ENCODE peak calls at places on chromosomes 4 and X, in six cellular contexts. Z is adrenal gland; L is cardiac muscle cell; O is astrocyte; S is CD4-positive, CD25-positive, alpha-beta regulatory T cell; H is aorta. N is an unnamed sample. For H3K4me1, the result is how much of the 10 kb centered on the place peaks cover.

GRCh38 chr4:11748169-11748872 is 319.6 kb upstream of the HS3ST1 start:
- DNase-seq in S (no peak), H (no peak), O (peak), Z (peak), L (no peak), N (no peak)

GRCh38 chrX:104195489-104196084 is 29.3 kb downstream of the FAM199X start:
- DNase-seq in S (peak), O (no peak), Z (no peak), L (peak), H (no peak), N (no peak)

GRCh38 chr4:108165601-108166000 is 3.1 kb downstream of the LEF1 start:
- DNase-seq in H (no peak), S (peak), O (no peak), L (no peak), Z (no peak), N (no peak)

GRCh38 chr4:85829276-85830051 is 354.5 kb downstream of the ARHGAP24 start:
- DNase-seq in S (no peak), Z (no peak), O (peak), L (no peak), H (no peak), N (no peak)

GRCh38 chrX:133726211-133726630 is 259.2 kb downstream of the GPC3 start:
- DNase-seq in S (no peak), L (no peak), H (no peak), O (peak), Z (no peak), N (no peak)

GRCh38 chr4:8871417-8872401 is at the start of gene HMX1:
- DNase-seq in Z (no peak), O (no peak), L (peak), H (no peak), S (no peak), N (no peak)

GRCh38 chr4:23068756-23069155 is 376.0 kb downstream of the GBA3 start:
- DNase-seq in L (no peak), Z (no peak), O (no peak), S (no peak), H (no peak), N (no peak)

GRCh38 chrX:41010188-41010846 is 74.9 kb upstream of the USP9X start:
- DNase-seq in Z (peak), S (peak), O (peak), L (peak), H (peak), N (peak)

GRCh38 chrX:7334253-7334935 is 186.4 kb upstream of the PUDP start:
- DNase-seq in S (no peak), Z (no peak), O (peak), H (no peak), L (no peak), N (no peak)

GRCh38 chr4:117793786-117794369 is 240.4 kb upstream of the NDST3 start:
- DNase-seq in H (no peak), Z (no peak), S (no peak), O (peak), L (no peak), N (no peak)

GRCh38 chr4:39032218-39033085 is at the start of gene TMEM156:
- DNase-seq in Z (no peak), L (no peak), H (no peak), O (no peak), S (peak), N (no peak)

GRCh38 chrX:17024896-17025295 is 78.4 kb downstream of the REPS2 start:
- DNase-seq in Z (peak), S (no peak), H (no peak), O (no peak), L (peak), N (no peak)

GRCh38 chr4:161546902-161547301 is 616.9 kb downstream of the FSTL5 start:
- DNase-seq in S (no peak), Z (no peak), L (no peak), O (peak), H (no peak), N (no peak)

GRCh38 chr4:76726631-76727030 is 171.3 kb downstream of the SOWAHB start:
- DNase-seq in H (no peak), O (no peak), Z (no peak), L (no peak), S (no peak), N (no peak)

GRCh38 chr4:1870328-1870577 is 940 bp upstream of the NSD2 start:
- DNase-seq in Z (peak), H (peak), O (peak), S (peak), L (peak), N (peak)

GRCh38 chr4:141427726-141428296 is 207.1 kb downstream of the ZNF330 start:
- DNase-seq in Z (no peak), H (no peak), L (no peak), S (no peak), O (no peak), N (no peak)

GRCh38 chrX:34503119-34503518 is 154.0 kb downstream of the TMEM47 start:
- DNase-seq in L (no peak), S (no peak), Z (no peak), H (no peak), O (no peak), N (no peak)

GRCh38 chr4:159296061-159296460 is 193.2 kb downstream of the RAPGEF2 start:
- DNase-seq in S (no peak), H (no peak), Z (no peak), O (peak), L (no peak), N (no peak)

GRCh38 chr4:130632731-130633604 is 1537.0 kb downstream of the C4orf33 start:
- DNase-seq in L (no peak), H (no peak), S (no peak), Z (no peak), O (peak), N (no peak)

GRCh38 chrX:104351173-104351769 is 96.5 kb upstream of the ESX1 start:
- DNase-seq in H (no peak), O (peak), L (no peak), Z (no peak), S (no peak), N (no peak)

GRCh38 chr4:2833671-2834000 is 10.0 kb upstream of the ADD1 start:
- DNase-seq in Z (no peak), L (no peak), O (no peak), H (no peak), S (no peak), N (no peak)

GRCh38 chr4:10623241-10623640 is 61.3 kb downstream of the CLNK start:
- DNase-seq in H (no peak), S (no peak), Z (no peak), O (peak), L (no peak), N (no peak)

GRCh38 chr4:22187203-22187835 is 238.7 kb upstream of the KCNIP4 start:
- DNase-seq in L (no peak), O (no peak), H (no peak), Z (no peak), S (no peak), N (no peak)

GRCh38 chr4:73707918-73708577 is 32.3 kb upstream of the CXCL8 start:
- DNase-seq in O (peak), S (peak), H (peak), Z (peak), L (peak), N (peak)

GRCh38 chr4:177356921-177357320 is 47.2 kb downstream of the NEIL3 start:
- DNase-seq in O (no peak), S (no peak), H (no peak), Z (no peak), L (no peak), N (no peak)

GRCh38 chr4:155582971-155583437 is 83.6 kb upstream of the GUCY1A1 start:
- DNase-seq in H (no peak), O (peak), Z (no peak), S (peak), L (no peak), N (no peak)

GRCh38 chr4:122920473-122920872 is 1.9 kb downstream of the NUDT6 start:
- DNase-seq in S (peak), H (no peak), O (no peak), L (no peak), Z (no peak), N (no peak)

GRCh38 chrX:11210397-11210796 is 82.8 kb upstream of the AMELX start:
- DNase-seq in Z (no peak), O (no peak), H (no peak), S (no peak), L (no peak), N (no peak)

GRCh38 chr4:185374027-185374426 is 21.7 kb downstream of the LRP2BP start:
- DNase-seq in H (no peak), S (no peak), Z (no peak), L (no peak), O (no peak), N (no peak)

GRCh38 chr4:108512615-108513505 is 107.5 kb upstream of the RPL34 start:
- DNase-seq in O (peak), H (no peak), S (peak), L (peak), Z (peak), N (peak)

GRCh38 chr4:140237616-140238352 is 83.8 kb upstream of the MAML3 start:
- DNase-seq in H (peak), Z (peak), S (no peak), O (peak), L (peak), N (peak)

GRCh38 chrX:23668335-23668734 is 1.0 kb downstream of the PRDX4 start:
- DNase-seq in O (no peak), L (no peak), Z (no peak), S (no peak), H (no peak), N (no peak)

GRCh38 chrX:41922694-41923171 is 621 bp downstream of the CASK start:
- DNase-seq in Z (no peak), L (peak), O (peak), H (peak), S (peak), N (peak)

GRCh38 chr4:158782539-158783360 is 13.9 kb downstream of the FNIP2 start:
- DNase-seq in S (no peak), L (peak), H (no peak), Z (no peak), O (peak), N (no peak)

GRCh38 chrX:72045552-72046277 is 86.0 kb downstream of the RTL5 start:
- DNase-seq in H (no peak), L (peak), Z (no peak), S (no peak), O (peak), N (no peak)

GRCh38 chr4:37549003-37549402 is 137.2 kb downstream of the RELL1 start:
- DNase-seq in H (no peak), O (peak), Z (no peak), S (no peak), L (no peak), N (no peak)

GRCh38 chrX:72254835-72255234 is 16.0 kb upstream of the ERCC6L start:
- DNase-seq in Z (no peak), H (no peak), O (no peak), S (no peak), L (no peak), N (no peak)

GRCh38 chrX:31656013-31656412 is 584.2 kb upstream of the FTHL17 start:
- DNase-seq in L (no peak), S (no peak), H (no peak), Z (no peak), O (peak), N (no peak)

GRCh38 chr4:159046683-159047082 is 56.2 kb upstream of the RAPGEF2 start:
- DNase-seq in L (no peak), H (no peak), O (no peak), S (no peak), Z (no peak), N (no peak)

DNA sequence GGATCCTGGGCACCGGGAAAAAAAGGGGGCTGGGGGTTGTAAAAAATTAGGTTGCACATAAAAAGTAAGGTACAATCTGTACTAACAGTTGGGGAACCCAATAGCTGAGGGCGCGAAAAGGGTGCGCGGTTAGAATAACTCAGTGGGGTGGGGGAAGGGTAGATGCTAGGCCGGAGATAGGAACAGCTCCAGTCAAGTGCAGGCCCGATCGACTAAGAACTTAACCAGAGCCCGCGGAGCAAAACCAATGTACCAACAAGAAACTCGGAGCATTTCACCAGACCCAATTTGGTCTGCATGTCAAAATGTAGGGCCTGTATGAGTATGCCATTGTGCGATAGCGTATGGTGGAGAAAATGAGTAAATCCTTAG is 1.3 kb downstream of the HNRNPD start:
- DNase-seq in O (peak), Z (no peak), L (peak), S (peak), H (no peak), N (peak)
- H3K4me1 ChIP-seq in O (under half), Z (under half), L (under half), S (half or more), H (under half), N (under half)

GRCh38 chr4:25845841-25846653 is 16.7 kb downstream of the SEL1L3 start:
- DNase-seq in Z (no peak), L (no peak), H (no peak), O (no peak), S (no peak), N (no peak)
- H3K4me1 ChIP-seq in Z (under half), L (under half), H (under half), O (under half), S (under half), N (under half)

DNA sequence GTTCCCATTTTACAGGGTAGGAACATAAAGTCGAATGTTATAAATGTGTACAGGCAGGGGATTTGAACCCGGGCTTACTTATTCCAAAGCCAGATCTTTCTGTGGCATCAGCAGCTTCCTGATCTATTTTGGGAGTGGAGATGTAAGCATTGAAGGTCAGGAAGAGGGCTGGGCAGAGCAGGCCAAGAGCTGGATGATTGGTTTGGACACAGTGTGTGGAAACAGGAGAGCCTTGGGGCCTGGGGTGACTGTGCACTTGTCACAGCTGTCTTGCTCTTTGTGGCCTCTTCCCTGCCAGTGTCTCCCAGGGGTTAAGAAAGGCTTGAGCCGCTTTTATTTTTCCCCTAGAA is 127.9 kb upstream of the ENPP6 start:
- DNase-seq in L (peak), S (no peak), Z (peak), O (no peak), H (peak), N (peak)
- H3K4me1 ChIP-seq in L (under half), S (under half), Z (half or more), O (under half), H (under half), N (half or more)

DNA sequence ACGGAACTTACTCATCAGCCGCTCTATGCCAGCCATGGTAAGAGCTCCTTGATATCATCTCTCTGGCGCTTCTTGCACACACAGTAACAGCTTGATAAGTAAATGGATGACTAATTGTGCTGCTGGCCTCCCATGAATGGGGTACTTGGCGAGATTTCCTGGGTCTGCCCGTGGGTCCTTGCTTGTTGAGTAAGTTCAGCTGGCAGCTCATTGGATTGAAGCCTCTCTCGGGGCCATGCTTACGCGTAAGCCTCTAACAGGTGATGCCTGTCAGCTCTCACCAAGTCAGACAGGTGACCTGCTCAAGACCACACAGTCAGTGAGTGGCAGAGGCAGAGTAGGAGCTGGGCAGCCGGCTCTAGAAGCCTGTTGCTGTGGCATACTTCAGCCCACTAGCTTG is 7.7 kb downstream of the NSG1 start:
- DNase-seq in O (peak), H (no peak), Z (no peak), S (no peak), L (no peak), N (peak)
- H3K4me1 ChIP-seq in O (under half), H (under half), Z (under half), S (under half), L (under half), N (under half)

GRCh38 chr4:152501846-152502536 is 33.9 kb downstream of the FBXW7 start:
- DNase-seq in Z (no peak), L (no peak), S (no peak), O (peak), H (no peak), N (no peak)

GRCh38 chr4:152499322-152499721 is 36.6 kb downstream of the FBXW7 start:
- DNase-seq in H (no peak), S (no peak), L (no peak), O (no peak), Z (no peak), N (no peak)

GRCh38 chr4:152503606-152504290 is 32.1 kb downstream of the FBXW7 start:
- DNase-seq in L (no peak), S (no peak), Z (no peak), O (no peak), H (no peak), N (no peak)

GRCh38 chr4:152500798-152501434 is 35.0 kb downstream of the FBXW7 start:
- DNase-seq in H (no peak), Z (peak), S (peak), O (peak), L (peak), N (no peak)

DNA sequence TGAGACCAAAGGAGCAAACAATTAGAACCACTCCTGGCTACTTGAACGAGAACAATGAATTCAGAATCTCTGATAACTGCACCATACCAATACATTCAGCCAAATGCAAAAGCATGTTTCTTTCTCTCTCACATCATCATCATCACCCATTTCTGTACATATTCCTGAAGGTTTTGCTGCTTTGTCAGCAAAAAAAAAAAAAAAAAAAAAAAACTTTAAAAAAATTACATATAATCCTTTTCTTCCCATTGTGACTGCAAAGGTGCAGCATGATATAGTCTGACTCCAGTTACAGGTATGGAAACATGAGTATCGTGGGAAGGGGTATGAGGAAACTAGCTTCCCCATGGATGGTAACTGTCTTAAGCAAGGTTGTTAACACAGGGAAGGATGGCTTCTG is 35.6 kb downstream of the FBXW7 start:
- DNase-seq in H (no peak), Z (no peak), L (no peak), O (no peak), S (no peak), N (no peak)
- H3K4me1 ChIP-seq in H (under half), Z (under half), L (under half), O (under half), S (under half), N (under half)

GRCh38 chr4:145177511-145177905 is 2.9 kb downstream of the OTUD4 start:
- DNase-seq in S (peak), H (no peak), O (peak), L (peak), Z (peak), N (peak)

GRCh38 chr4:145178740-145179139 is 1.6 kb downstream of the OTUD4 start:
- DNase-seq in S (peak), L (no peak), Z (no peak), O (peak), H (no peak), N (no peak)

GRCh38 chr4:145177906-145178538 is 2.4 kb downstream of the OTUD4 start:
- DNase-seq in Z (peak), S (peak), O (peak), L (no peak), H (no peak), N (no peak)

GRCh38 chr4:145179201-145179860 is 1.1 kb downstream of the OTUD4 start:
- DNase-seq in O (peak), L (peak), Z (peak), H (peak), S (peak), N (peak)

DNA sequence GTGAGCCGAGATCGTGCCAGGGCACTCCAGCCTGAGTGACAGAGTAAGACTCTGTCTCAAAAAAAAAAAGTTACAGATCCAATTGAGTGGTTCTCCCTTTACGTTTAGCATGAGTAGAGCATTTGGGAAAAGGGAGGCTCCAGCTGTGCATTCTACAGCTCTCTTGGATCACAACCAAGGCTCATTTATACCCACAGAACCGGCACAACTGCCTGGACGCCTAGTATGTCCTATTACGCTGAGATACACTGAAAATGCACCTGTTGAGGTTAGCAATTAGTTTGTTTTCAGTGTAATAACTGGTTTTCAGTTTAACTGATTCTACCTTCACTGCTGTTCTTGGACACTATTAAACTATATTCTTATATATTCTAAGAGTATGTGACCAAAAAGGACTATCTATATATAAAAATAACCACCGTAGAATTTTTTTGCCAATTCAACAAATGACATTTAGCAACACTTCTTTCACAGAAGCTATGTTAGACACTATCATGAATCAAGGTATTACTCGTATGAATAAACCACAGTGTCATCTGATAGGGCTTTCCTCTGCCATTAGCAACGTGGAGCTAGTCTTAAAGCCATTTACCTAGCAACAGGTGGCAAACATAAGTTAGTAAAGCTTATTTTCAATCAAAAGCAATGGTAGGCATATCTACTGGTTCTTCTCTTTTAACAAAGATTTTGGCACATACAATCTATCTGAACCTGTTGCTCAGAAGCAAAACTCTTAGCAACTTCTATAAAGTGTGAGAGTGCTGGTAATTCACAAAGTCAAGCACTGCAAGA is 3.6 kb downstream of the OTUD4 start:
- DNase-seq in L (no peak), S (peak), H (no peak), O (no peak), Z (no peak), N (no peak)
- H3K4me1 ChIP-seq in L (under half), S (under half), H (under half), O (under half), Z (under half), N (half or more)

GRCh38 chr4:86971355-86971683 is 36.5 kb downstream of the AFF1 start:
- DNase-seq in O (no peak), Z (no peak), S (no peak), L (no peak), H (no peak), N (no peak)
- H3K4me1 ChIP-seq in O (under half), Z (under half), S (under half), L (under half), H (under half), N (under half)

GRCh38 chr4:174230680-174231079 is 52.8 kb downstream of the FBXO8 start:
- DNase-seq in O (no peak), H (no peak), S (no peak), L (no peak), Z (no peak), N (no peak)

GRCh38 chr4:174224550-174224949 is 58.9 kb downstream of the FBXO8 start:
- DNase-seq in O (no peak), H (no peak), S (no peak), Z (no peak), L (no peak), N (no peak)

GRCh38 chr4:174225247-174226054 is 58.0 kb downstream of the FBXO8 start:
- DNase-seq in H (no peak), L (no peak), S (no peak), Z (no peak), O (no peak), N (no peak)

GRCh38 chr4:174230148-174230547 is 53.3 kb downstream of the FBXO8 start:
- DNase-seq in H (no peak), L (no peak), Z (no peak), O (no peak), S (no peak), N (no peak)

GRCh38 chr4:174228988-174229387 is 54.5 kb downstream of the FBXO8 start:
- DNase-seq in Z (no peak), H (no peak), O (no peak), L (no peak), S (no peak), N (no peak)
- H3K4me1 ChIP-seq in Z (under half), H (under half), O (under half), L (under half), S (under half), N (under half)